ENCODE peak calls at places on chromosomes 7 and 10, in four cellular contexts. One of them, this sample, is unnamed.
A peak's percentile ranks its signal among the peaks of the same experiment; 100 is the strongest.

GRCh38 chr7:150964593-150965111 is 13.5 kb downstream of the KCNH2 start:
- DNase-seq in IMR-90: no peak
- DNase-seq in H9: peak; percentile 72
- DNase-seq in mesenchymal stem cell: peak; percentile 55
- DNase-seq in this sample: no peak

GRCh38 chr7:77266162-77266807 is 66.7 kb upstream of the FGL2 start:
- DNase-seq in IMR-90: peak; percentile 47
- DNase-seq in H9: no peak
- DNase-seq in mesenchymal stem cell: no peak
- DNase-seq in this sample: no peak

GRCh38 chr7:135879238-135879637 is 97.9 kb downstream of the MTPN start:
- DNase-seq in IMR-90: peak; percentile 42
- DNase-seq in H9: no peak
- DNase-seq in mesenchymal stem cell: no peak
- DNase-seq in this sample: no peak

GRCh38 chr10:8794860-8795259 is 740.4 kb downstream of the GATA3 start:
- DNase-seq in IMR-90: no peak
- DNase-seq in H9: no peak
- DNase-seq in mesenchymal stem cell: no peak
- DNase-seq in this sample: no peak

GRCh38 chr7:2032030-2032875 is 200.5 kb downstream of the MAD1L1 start:
- DNase-seq in IMR-90: peak; percentile 59
- DNase-seq in H9: no peak
- DNase-seq in mesenchymal stem cell: no peak
- DNase-seq in this sample: no peak

GRCh38 chr7:137032436-137032835 is 164.0 kb downstream of the CHRM2 start:
- DNase-seq in IMR-90: peak; percentile 18
- DNase-seq in H9: no peak
- DNase-seq in mesenchymal stem cell: no peak
- DNase-seq in this sample: no peak

GRCh38 chr7:36475371-36475770 is 85.7 kb downstream of the ANLN start:
- DNase-seq in IMR-90: no peak
- DNase-seq in H9: no peak
- DNase-seq in mesenchymal stem cell: no peak
- DNase-seq in this sample: no peak

GRCh38 chr10:117656385-117657367 is 114.1 kb downstream of the EMX2 start:
- DNase-seq in IMR-90: no peak
- DNase-seq in H9: no peak
- DNase-seq in mesenchymal stem cell: no peak
- DNase-seq in this sample: no peak

GRCh38 chr10:13505040-13505680 is 23.7 kb downstream of the BEND7 start:
- DNase-seq in IMR-90: no peak
- DNase-seq in H9: no peak
- DNase-seq in mesenchymal stem cell: peak; percentile 18
- DNase-seq in this sample: no peak

GRCh38 chr7:102061981-102062390 is 224.7 kb upstream of the SH2B2 start:
- DNase-seq in IMR-90: peak; percentile 46
- DNase-seq in H9: no peak
- DNase-seq in mesenchymal stem cell: peak; percentile 65
- DNase-seq in this sample: no peak

GRCh38 chr10:93926613-93927012 is 32.8 kb downstream of the SLC35G1 start:
- DNase-seq in IMR-90: peak; percentile 7
- DNase-seq in H9: no peak
- DNase-seq in mesenchymal stem cell: no peak
- DNase-seq in this sample: no peak

GRCh38 chr7:42493436-42494198 is 256.6 kb upstream of the GLI3 start:
- DNase-seq in IMR-90: peak; percentile 76
- DNase-seq in H9: peak; percentile 68
- DNase-seq in mesenchymal stem cell: peak; percentile 94
- DNase-seq in this sample: peak; percentile 47

GRCh38 chr10:122504551-122504950 is 43.2 kb downstream of the HTRA1 start:
- DNase-seq in IMR-90: peak; percentile 94
- DNase-seq in H9: no peak
- DNase-seq in mesenchymal stem cell: peak; percentile 49
- DNase-seq in this sample: no peak

GRCh38 chr7:149181136-149181790 is 14.1 kb upstream of the ZNF282 start:
- DNase-seq in IMR-90: no peak
- DNase-seq in H9: no peak
- DNase-seq in mesenchymal stem cell: no peak
- DNase-seq in this sample: no peak

GRCh38 chr10:2508971-2509605 is 558.3 kb upstream of the PFKP start:
- DNase-seq in IMR-90: peak; percentile 6
- DNase-seq in H9: no peak
- DNase-seq in mesenchymal stem cell: peak; percentile 90
- DNase-seq in this sample: no peak

GRCh38 chr10:7551891-7552731 is 114.7 kb downstream of the ITIH5 start:
- DNase-seq in IMR-90: no peak
- DNase-seq in H9: peak; percentile 65
- DNase-seq in mesenchymal stem cell: no peak
- DNase-seq in this sample: peak; percentile 49

GRCh38 chr10:113099431-113100298 is 149.6 kb downstream of the TCF7L2 start:
- DNase-seq in IMR-90: peak; percentile 43
- DNase-seq in H9: peak; percentile 22
- DNase-seq in mesenchymal stem cell: peak; percentile 35
- DNase-seq in this sample: no peak

GRCh38 chr10:86371116-86371515 is 4.5 kb upstream of the GRID1 start:
- DNase-seq in IMR-90: no peak
- DNase-seq in H9: peak; percentile 5
- DNase-seq in mesenchymal stem cell: no peak
- DNase-seq in this sample: no peak

GRCh38 chr7:50265968-50266694 is 38.4 kb upstream of the IKZF1 start:
- DNase-seq in IMR-90: no peak
- DNase-seq in H9: no peak
- DNase-seq in mesenchymal stem cell: no peak
- DNase-seq in this sample: no peak

GRCh38 chr7:35993663-35994622 is 159.1 kb upstream of the EEPD1 start:
- DNase-seq in IMR-90: peak; percentile 33
- DNase-seq in H9: no peak
- DNase-seq in mesenchymal stem cell: peak; percentile 67
- DNase-seq in this sample: peak; percentile 17

GRCh38 chr10:104580321-104580720 is 60.8 kb upstream of the SORCS3 start:
- DNase-seq in IMR-90: peak; percentile 38
- DNase-seq in H9: no peak
- DNase-seq in mesenchymal stem cell: no peak
- DNase-seq in this sample: no peak

GRCh38 chr10:129541208-129541607 is 74.2 kb downstream of the MGMT start:
- DNase-seq in IMR-90: peak; percentile 36
- DNase-seq in H9: no peak
- DNase-seq in mesenchymal stem cell: no peak
- DNase-seq in this sample: no peak

GRCh38 chr10:20858292-20859124 is 38.6 kb downstream of the NEBL start:
- DNase-seq in IMR-90: peak; percentile 22
- DNase-seq in H9: no peak
- DNase-seq in mesenchymal stem cell: peak; percentile 56
- DNase-seq in this sample: peak; percentile 5

GRCh38 chr10:52300599-52301277 is 13.3 kb upstream of the DKK1 start:
- DNase-seq in IMR-90: no peak
- DNase-seq in H9: no peak
- DNase-seq in mesenchymal stem cell: no peak
- DNase-seq in this sample: no peak

GRCh38 chr7:103630318-103630717 is 184.3 kb upstream of the SLC26A5 start:
- DNase-seq in IMR-90: peak; percentile 60
- DNase-seq in H9: no peak
- DNase-seq in mesenchymal stem cell: no peak
- DNase-seq in this sample: no peak

GRCh38 chr10:4926400-4926799 is 36.8 kb upstream of the AKR1C1 start:
- DNase-seq in IMR-90: no peak
- DNase-seq in H9: no peak
- DNase-seq in mesenchymal stem cell: no peak
- DNase-seq in this sample: no peak

GRCh38 chr7:81367335-81367801 is 402.5 kb downstream of the HGF start:
- DNase-seq in IMR-90: peak; percentile 6
- DNase-seq in H9: no peak
- DNase-seq in mesenchymal stem cell: peak; percentile 6
- DNase-seq in this sample: no peak

GRCh38 chr7:39459606-39460090 is 106.6 kb upstream of the YAE1 start:
- DNase-seq in IMR-90: no peak
- DNase-seq in H9: no peak
- DNase-seq in mesenchymal stem cell: no peak
- DNase-seq in this sample: no peak

GRCh38 chr7:14720792-14721191 is 181.8 kb downstream of the DGKB start:
- DNase-seq in IMR-90: no peak
- DNase-seq in H9: no peak
- DNase-seq in mesenchymal stem cell: no peak
- DNase-seq in this sample: no peak

GRCh38 chr7:149732111-149732561 is 41.3 kb downstream of the ZNF467 start:
- DNase-seq in IMR-90: no peak
- DNase-seq in H9: peak; percentile 14
- DNase-seq in mesenchymal stem cell: no peak
- DNase-seq in this sample: no peak

GRCh38 chr7:444606-445005 is 75.0 kb downstream of the PDGFA start:
- DNase-seq in IMR-90: no peak
- DNase-seq in H9: no peak
- DNase-seq in mesenchymal stem cell: no peak
- DNase-seq in this sample: no peak

GRCh38 chr7:107213193-107213788 is 44.5 kb downstream of the HBP1 start:
- DNase-seq in IMR-90: no peak
- DNase-seq in H9: peak; percentile 53
- DNase-seq in mesenchymal stem cell: no peak
- DNase-seq in this sample: no peak

GRCh38 chr7:22443370-22444180 is 56.4 kb downstream of the STEAP1B start:
- DNase-seq in IMR-90: peak; percentile 35
- DNase-seq in H9: no peak
- DNase-seq in mesenchymal stem cell: no peak
- DNase-seq in this sample: no peak

GRCh38 chr7:124915242-124915641 is 14.4 kb downstream of the POT1 start:
- DNase-seq in IMR-90: no peak
- DNase-seq in H9: no peak
- DNase-seq in mesenchymal stem cell: no peak
- DNase-seq in this sample: no peak

GRCh38 chr10:81179805-81180452 is 642.2 kb downstream of the SH2D4B start:
- DNase-seq in IMR-90: peak; percentile 2
- DNase-seq in H9: peak; percentile 31
- DNase-seq in mesenchymal stem cell: peak; percentile 59
- DNase-seq in this sample: peak; percentile 9

GRCh38 chr7:102279537-102280400 is 6.9 kb upstream of the SH2B2 start:
- DNase-seq in IMR-90: peak; percentile 55
- DNase-seq in H9: peak; percentile 84
- DNase-seq in mesenchymal stem cell: peak; percentile 76
- DNase-seq in this sample: peak; percentile 78

GRCh38 chr10:1120761-1121160 is 64.6 kb downstream of the WDR37 start:
- DNase-seq in IMR-90: no peak
- DNase-seq in H9: no peak
- DNase-seq in mesenchymal stem cell: no peak
- DNase-seq in this sample: no peak

GRCh38 chr7:17374654-17375053 is 76.2 kb downstream of the AHR start:
- DNase-seq in IMR-90: no peak
- DNase-seq in H9: no peak
- DNase-seq in mesenchymal stem cell: no peak
- DNase-seq in this sample: no peak

GRCh38 chr7:88396295-88396947 is 89.7 kb upstream of the STEAP4 start:
- DNase-seq in IMR-90: no peak
- DNase-seq in H9: no peak
- DNase-seq in mesenchymal stem cell: no peak
- DNase-seq in this sample: no peak

DNA sequence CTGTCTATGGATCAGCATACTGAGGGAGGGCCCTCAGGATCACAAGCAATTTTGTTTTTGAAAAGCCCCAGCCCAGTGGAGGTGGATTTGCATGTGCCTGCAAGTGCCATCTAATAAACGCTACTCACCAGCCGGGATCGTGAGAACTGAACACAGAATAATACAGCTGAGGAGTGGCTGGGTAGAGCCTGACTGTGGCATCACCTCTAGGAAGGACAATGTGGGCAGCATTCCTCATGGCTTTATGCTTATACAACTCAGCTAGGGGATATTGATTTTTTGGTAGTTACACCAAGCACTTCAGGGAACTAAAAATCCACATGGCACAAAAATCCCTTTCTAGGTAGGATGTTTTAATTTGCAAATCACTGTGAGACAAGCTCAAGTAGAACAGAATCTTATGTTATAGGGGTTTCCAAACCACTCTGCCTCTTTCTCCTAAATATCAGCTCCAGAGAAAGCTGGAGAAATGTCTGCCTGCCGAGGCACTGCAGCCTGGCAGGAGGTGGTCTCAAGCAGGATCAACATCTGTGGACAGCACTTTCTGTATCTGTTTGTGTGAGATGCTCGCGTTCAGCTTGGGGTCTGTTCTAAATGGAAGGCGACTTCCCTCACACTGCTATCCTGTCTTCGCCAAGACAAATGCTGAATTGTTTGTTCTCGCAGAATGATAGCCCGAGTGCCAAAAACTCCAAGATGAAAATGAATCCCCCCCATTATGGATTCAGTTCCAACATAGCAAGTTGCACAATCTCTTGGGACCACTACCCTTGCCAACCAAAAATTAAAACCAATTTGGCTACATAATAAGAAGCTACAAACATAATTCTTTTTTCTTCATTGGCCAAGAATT is 72.4 kb upstream of the PALS2 start:
- DNase-seq in IMR-90: no peak
- DNase-seq in H9: no peak
- DNase-seq in mesenchymal stem cell: no peak
- DNase-seq in this sample: no peak
- H2AFZ ChIP-seq in IMR-90: no peak overlapping the region
- H2AFZ ChIP-seq in H9: no peak overlapping the region
- H2AFZ ChIP-seq in mesenchymal stem cell: no peak overlapping the region
- H2AFZ ChIP-seq in this sample: peak overlapping the region; percentile 59

GRCh38 chr7:128833939-128834310 is 3.7 kb downstream of the FLNC start:
- DNase-seq in IMR-90: no peak
- DNase-seq in H9: no peak
- DNase-seq in mesenchymal stem cell: peak; percentile 70
- DNase-seq in this sample: no peak
- H3K4ac ChIP-seq in IMR-90: no peak overlapping the region
- H3K4ac ChIP-seq in H9: no peak overlapping the region
- H3K4ac ChIP-seq in mesenchymal stem cell: no peak overlapping the region
- H3K4ac ChIP-seq in this sample: no peak overlapping the region

GRCh38 chr7:72336382-72336886 is 75.7 kb downstream of the CALN1 start:
- DNase-seq in IMR-90: no peak
- DNase-seq in H9: peak; percentile 59
- DNase-seq in mesenchymal stem cell: no peak
- DNase-seq in this sample: peak; percentile 30

GRCh38 chr7:72335561-72336381 is 76.4 kb downstream of the CALN1 start:
- DNase-seq in IMR-90: no peak
- DNase-seq in H9: peak; percentile 70
- DNase-seq in mesenchymal stem cell: no peak
- DNase-seq in this sample: no peak

GRCh38 chr7:72334733-72335132 is 77.4 kb downstream of the CALN1 start:
- DNase-seq in IMR-90: no peak
- DNase-seq in H9: no peak
- DNase-seq in mesenchymal stem cell: no peak
- DNase-seq in this sample: no peak

GRCh38 chr7:72337822-72338167 is 74.3 kb downstream of the CALN1 start:
- DNase-seq in IMR-90: no peak
- DNase-seq in H9: peak; percentile 46
- DNase-seq in mesenchymal stem cell: no peak
- DNase-seq in this sample: no peak

GRCh38 chr7:72336887-72337821 is 75.0 kb downstream of the CALN1 start:
- DNase-seq in IMR-90: no peak
- DNase-seq in H9: peak; percentile 53
- DNase-seq in mesenchymal stem cell: no peak
- DNase-seq in this sample: peak; percentile 37
- H3K23ac ChIP-seq in IMR-90: no peak overlapping the region
- H3K23ac ChIP-seq in H9: no peak overlapping the region
- H3K23ac ChIP-seq in mesenchymal stem cell: no peak overlapping the region
- H3K23ac ChIP-seq in this sample: peak overlapping the region; percentile 96

GRCh38 chr10:17239671-17240460 is 11.8 kb downstream of the VIM start:
- DNase-seq in IMR-90: no peak
- DNase-seq in H9: no peak
- DNase-seq in mesenchymal stem cell: peak; percentile 58
- DNase-seq in this sample: no peak
- H2AFZ ChIP-seq in IMR-90: no peak overlapping the region
- H2AFZ ChIP-seq in H9: no peak overlapping the region
- H2AFZ ChIP-seq in mesenchymal stem cell: no peak overlapping the region
- H2AFZ ChIP-seq in this sample: no peak overlapping the region